ENCODE peak calls at places on chromosomes 16 and 17, in ten cellular contexts. G is A549, Y is upper lobe of left lung, D is MCF 10A, N is H1, A is fibroblast of mammary gland, E is vagina, I is transverse colon, K is HFFc6, F is fibroblast of pulmonary artery. U is an unnamed sample.

GRCh38 chr17:60372790-60373483 is 19.0 kb downstream of the USP32 start:
- DNase-seq in F (peak), N (no peak), K (peak), D (peak), I (no peak), G (peak), E (no peak), A (peak), Y (no peak), U (peak)

GRCh38 chr17:36498560-36499300 is 12.2 kb downstream of the ZNHIT3 start:
- DNase-seq in A (no peak), I (no peak), D (no peak), N (no peak), F (no peak), E (no peak), Y (no peak), G (no peak), K (no peak), U (no peak)

GRCh38 chr16:87926246-87927194 is 9.8 kb downstream of the CA5A start:
- DNase-seq in G (no peak), I (no peak), K (no peak), Y (peak), D (no peak), A (no peak), N (no peak), F (no peak), E (no peak), U (no peak)

GRCh38 chr16:84272740-84273320 is 21.8 kb upstream of the WFDC1 start:
- DNase-seq in F (no peak), N (no peak), A (no peak), G (no peak), K (no peak), I (no peak), Y (no peak), E (no peak), D (no peak), U (no peak)

GRCh38 chr17:59565959-59566324 is 532 bp downstream of the DHX40 start:
- DNase-seq in G (peak), F (peak), E (no peak), K (peak), N (no peak), Y (no peak), D (peak), A (peak), I (peak), U (peak)

GRCh38 chr17:40952675-40953074 is 14.1 kb downstream of the KRT39 start:
- DNase-seq in I (no peak), E (no peak), A (peak), K (peak), D (peak), Y (no peak), N (no peak), F (peak), G (no peak), U (peak)

GRCh38 chr16:4796982-4797804 is 2.0 kb downstream of the SMIM22 start:
- DNase-seq in I (peak), E (no peak), N (no peak), F (no peak), Y (no peak), K (no peak), A (no peak), G (no peak), D (no peak), U (no peak)

GRCh38 chr16:86085795-86086194 is 186.8 kb downstream of the IRF8 start:
- DNase-seq in Y (no peak), G (no peak), F (no peak), I (no peak), N (no peak), A (no peak), K (no peak), E (no peak), D (no peak), U (no peak)

GRCh38 chr17:78329263-78330059 is 30.4 kb downstream of the SOCS3 start:
- DNase-seq in F (peak), K (peak), D (peak), N (no peak), G (no peak), Y (peak), E (no peak), A (peak), I (no peak), U (peak)

GRCh38 chr16:50133214-50133613 is 19.9 kb upstream of the TENT4B start:
- DNase-seq in E (no peak), K (no peak), I (no peak), Y (no peak), G (no peak), D (no peak), N (no peak), A (no peak), F (no peak), U (no peak)

GRCh38 chr16:50139580-50139979 is 13.5 kb upstream of the TENT4B start:
- DNase-seq in G (no peak), F (no peak), N (no peak), K (no peak), E (no peak), Y (no peak), A (no peak), I (no peak), D (no peak), U (no peak)

GRCh38 chr16:50137268-50137667 is 15.8 kb upstream of the TENT4B start:
- DNase-seq in I (no peak), Y (no peak), K (no peak), G (no peak), N (no peak), E (no peak), F (no peak), A (no peak), D (no peak), U (no peak)

DNA sequence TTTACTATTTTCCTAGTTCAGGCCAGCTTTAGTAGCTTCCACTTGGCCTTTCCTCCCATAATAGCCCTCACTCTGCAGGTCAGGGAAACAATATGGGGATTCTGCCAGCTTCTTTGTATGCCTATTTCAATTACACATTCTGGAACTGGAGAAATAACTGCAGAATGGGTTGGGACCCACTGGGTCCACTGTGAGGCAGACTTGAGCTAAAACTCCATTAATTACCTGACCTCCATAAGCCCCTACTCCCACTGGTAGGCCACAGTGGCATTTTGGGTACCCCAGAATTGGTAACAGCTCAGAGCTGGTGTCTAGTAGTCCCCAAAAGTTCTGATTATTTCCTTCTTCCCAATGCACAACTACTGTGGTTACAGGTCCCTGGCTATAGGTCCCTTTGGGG is 16.7 kb upstream of the TENT4B start:
- DNase-seq in E (no peak), A (no peak), N (no peak), G (no peak), Y (no peak), K (no peak), F (no peak), I (no peak), D (no peak), U (no peak)
- TF ChIP-seq CTCF in E (no peak), A (peak), N (peak), G (no peak), Y (no peak), K (peak), F (peak), I (no peak), D (no peak), U (no peak)

GRCh38 chr17:47253541-47254402 is at the start of gene ITGB3:
- DNase-seq in D (peak), A (peak), F (peak), Y (peak), G (peak), K (peak), E (no peak), N (no peak), I (peak), U (peak)
- TF ChIP-seq CTCF in D (no peak), A (peak), F (peak), Y (peak), G (peak), K (peak), E (no peak), N (peak), I (peak), U (no peak)

GRCh38 chr16:35629001-35629400 is 2169.6 kb downstream of the TP53TG3F start:
- DNase-seq in Y (no peak), K (no peak), G (no peak), N (no peak), F (no peak), A (no peak), D (no peak), E (no peak), I (no peak), U (no peak)
- TF ChIP-seq CTCF in Y (no peak), K (no peak), G (no peak), N (no peak), F (no peak), A (no peak), D (no peak), E (no peak), I (no peak), U (no peak)

GRCh38 chr16:56848955-56849689 is 15.9 kb upstream of the SLC12A3 start:
- DNase-seq in A (peak), D (peak), Y (no peak), I (no peak), K (peak), N (no peak), G (no peak), E (no peak), F (peak), U (peak)

GRCh38 chr16:56852968-56853367 is 12.0 kb upstream of the SLC12A3 start:
- DNase-seq in N (no peak), G (no peak), D (no peak), A (no peak), K (no peak), Y (no peak), I (no peak), E (no peak), F (no peak), U (no peak)

GRCh38 chr16:56849690-56850680 is 15.0 kb upstream of the SLC12A3 start:
- DNase-seq in A (peak), K (no peak), D (no peak), N (no peak), Y (no peak), F (peak), I (no peak), G (no peak), E (no peak), U (no peak)

GRCh38 chr16:56852401-56852730 is 12.6 kb upstream of the SLC12A3 start:
- DNase-seq in F (no peak), E (no peak), D (no peak), K (no peak), A (no peak), I (no peak), N (no peak), Y (no peak), G (no peak), U (no peak)

DNA sequence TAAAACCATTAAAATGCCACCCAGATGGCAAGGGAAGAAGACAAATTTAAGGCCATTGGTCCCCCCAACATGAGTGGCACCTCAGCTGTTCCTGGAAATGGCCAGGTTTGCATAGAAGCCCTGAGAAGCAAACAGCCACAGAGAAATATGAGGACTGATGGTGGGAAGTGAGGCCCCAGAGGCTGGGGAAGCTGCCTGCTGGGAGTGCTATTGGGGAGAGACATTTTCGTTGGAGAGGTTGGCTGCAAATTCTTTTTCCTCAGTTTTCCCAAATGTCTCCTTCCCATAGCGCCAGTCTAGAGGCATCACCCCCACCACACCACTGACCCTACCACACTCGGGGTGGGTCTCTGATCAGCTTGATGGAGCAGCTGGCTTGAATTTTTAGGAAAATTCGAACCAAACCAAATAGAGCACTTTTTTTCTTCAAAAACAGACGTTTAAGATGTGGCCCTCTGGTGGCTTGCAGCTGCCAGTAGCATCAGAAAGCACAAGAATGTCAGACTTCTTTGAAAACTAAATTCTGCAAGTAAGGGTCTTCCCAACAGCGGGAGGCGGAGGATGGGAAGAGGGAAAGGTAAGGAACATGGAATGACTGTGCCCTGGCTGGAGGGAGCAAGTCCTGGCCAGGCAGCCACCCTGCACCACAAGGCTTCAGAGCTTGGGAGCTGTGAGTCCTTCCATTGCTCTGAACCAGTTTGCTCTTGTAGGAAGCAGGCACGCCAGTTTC is 13.2 kb upstream of the SLC12A3 start:
- DNase-seq in K (no peak), A (peak), Y (no peak), F (peak), E (no peak), N (peak), G (no peak), I (no peak), D (no peak), U (no peak)
- TF ChIP-seq CTCF in K (peak), A (peak), Y (peak), F (peak), E (no peak), N (peak), G (peak), I (no peak), D (no peak), U (peak)

U was measured in epithelial cell of esophagus.